ENCODE peak calls at places on chromosomes 7 and 10, in nine cellular contexts. E is A172; Q is glomerular endothelial cell; X is AG20443; A is stomach; J is cardiac muscle cell; C is fibroblast of pulmonary artery; M is central memory CD4-positive, alpha-beta T cell; S is activated CD4-positive, alpha-beta T cell treated with anti-CD3 and anti-CD28 coated beads, Interleukin-2, amount 50 U/mL, for 24 hours. G is an unnamed sample.
A peak's percentile ranks its signal among the peaks of the same experiment; 100 is the strongest.

GRCh38 chr7:155392726-155393570 is 65.0 kb upstream of the EN2 start:
- DNase-seq in J (no peak), M (no peak), X (no peak), S (no peak), A (no peak), E (peak; percentile 49), C (no peak), Q (no peak), G (no peak)

GRCh38 chr10:62924344-62924748 is 108.2 kb upstream of the EGR2 start:
- DNase-seq in E (no peak), C (no peak), X (no peak), J (peak; percentile 17), A (no peak), M (no peak), S (no peak), Q (no peak), G (no peak)

GRCh38 chr10:98301664-98302319 is 33.8 kb upstream of the LOXL4 start:
- DNase-seq in C (no peak), S (no peak), X (no peak), M (no peak), Q (no peak), A (no peak), J (no peak), E (no peak), G (peak; percentile 45)

GRCh38 chr10:92847185-92847864 is 995 bp upstream of the EXOC6 start:
- DNase-seq in M (no peak), J (no peak), A (no peak), Q (no peak), E (no peak), S (no peak), C (peak; percentile 53), X (no peak), G (no peak)

GRCh38 chr7:99553039-99553438 is 1.1 kb upstream of the FAM200A start:
- DNase-seq in S (no peak), M (no peak), A (no peak), E (no peak), J (no peak), X (no peak), C (no peak), Q (no peak), G (no peak)

GRCh38 chr7:22726345-22726848 is 603 bp upstream of the IL6 start:
- DNase-seq in C (peak; percentile 92), E (peak; percentile 90), X (peak; percentile 74), S (peak; percentile 49), Q (no peak), M (peak; percentile 39), J (peak; percentile 58), A (peak; percentile 34), G (peak; percentile 23)

GRCh38 chr10:107553470-107553869 is 389.0 kb upstream of the SORCS1 start:
- DNase-seq in C (peak; percentile 46), A (no peak), J (no peak), X (peak; percentile 21), E (peak; percentile 45), S (no peak), M (no peak), Q (no peak), G (no peak)

GRCh38 chr10:87660484-87661133 is 931 bp downstream of the PAPSS2 start:
- DNase-seq in X (peak; percentile 65), C (peak; percentile 74), Q (no peak), E (peak; percentile 59), J (no peak), A (peak; percentile 40), M (no peak), S (no peak), G (no peak)

GRCh38 chr7:27101188-27101905 is 1.1 kb downstream of the HOXA2 start:
- DNase-seq in X (no peak), C (peak; percentile 47), A (no peak), J (no peak), S (no peak), Q (no peak), E (no peak), M (no peak), G (no peak)

GRCh38 chr7:135956393-135956792 is 20.8 kb downstream of the MTPN start:
- DNase-seq in X (no peak), C (no peak), E (no peak), S (no peak), M (no peak), A (no peak), J (no peak), Q (no peak), G (no peak)

GRCh38 chr7:16739863-16740622 is 13.5 kb upstream of the TSPAN13 start:
- DNase-seq in J (peak; percentile 63), E (peak; percentile 98), Q (no peak), A (no peak), C (peak; percentile 98), M (no peak), X (peak; percentile 94), S (no peak), G (no peak)

GRCh38 chr10:106955133-106955532 is 209.4 kb downstream of the SORCS1 start:
- DNase-seq in Q (no peak), E (no peak), X (no peak), M (no peak), C (no peak), J (no peak), A (no peak), S (no peak), G (no peak)

GRCh38 chr7:1447551-1448244 is 11.6 kb downstream of the MICALL2 start:
- DNase-seq in Q (no peak), J (no peak), M (no peak), E (peak; percentile 55), C (peak; percentile 41), S (no peak), X (peak; percentile 73), A (no peak), G (no peak)

GRCh38 chr7:1103789-1104513 is 16.0 kb downstream of the GPER1 start:
- DNase-seq in C (no peak), A (no peak), Q (no peak), S (no peak), M (no peak), X (no peak), E (no peak), J (no peak), G (no peak)

G was measured in G401.